ENCODE peak calls at places on chromosomes 7 and 10, in seven cellular contexts. A is CD8-positive, alpha-beta T cell; U is H9; L is aorta; D is endodermal cell; Z is MM.1S; G is A549. J is an unnamed sample.

GRCh38 chr10:20489961-20490360 is 407.1 kb downstream of the NEBL start:
- DNase-seq in G (no peak), D (no peak), A (no peak), Z (no peak), U (no peak), L (no peak), J (no peak)

GRCh38 chr10:44193156-44193555 is 191.7 kb downstream of the CXCL12 start:
- DNase-seq in G (no peak), D (no peak), Z (no peak), A (no peak), U (no peak), L (no peak), J (no peak)

GRCh38 chr10:133481657-133482056 is 27.9 kb downstream of the SCART1 start:
- DNase-seq in L (no peak), D (no peak), U (no peak), A (no peak), Z (no peak), G (no peak), J (no peak)

GRCh38 chr10:88651131-88651541 is 13.1 kb upstream of the LIPF start:
- DNase-seq in U (no peak), Z (no peak), A (no peak), L (no peak), D (no peak), G (peak; percentile 15), J (no peak)

GRCh38 chr7:25392571-25393338 is 164.5 kb upstream of the NPVF start:
- DNase-seq in D (peak; percentile 68), U (peak; percentile 45), Z (no peak), G (no peak), L (no peak), A (no peak), J (no peak)

GRCh38 chr10:52318822-52319464 is 4.9 kb downstream of the DKK1 start:
- DNase-seq in L (no peak), Z (no peak), D (no peak), G (peak; percentile 66), A (no peak), U (no peak), J (no peak)

GRCh38 chr10:1043532-1043995 is 5.4 kb downstream of the IDI1 start:
- DNase-seq in D (no peak), L (peak; percentile 57), U (no peak), A (no peak), Z (peak; percentile 80), G (no peak), J (no peak)

GRCh38 chr10:48745662-48746245 is 61.1 kb downstream of the WDFY4 start:
- DNase-seq in D (peak; percentile 92), Z (no peak), A (no peak), L (no peak), U (peak; percentile 82), G (no peak), J (peak; percentile 67)

GRCh38 chr7:121872831-121873764 is at the start of gene PTPRZ1:
- DNase-seq in Z (peak; percentile 53), U (peak; percentile 77), A (no peak), G (peak; percentile 3), L (peak; percentile 40), D (peak; percentile 91), J (peak; percentile 20)

GRCh38 chr7:149751058-149751775 is 22.2 kb downstream of the ZNF467 start:
- DNase-seq in A (no peak), Z (no peak), L (no peak), U (no peak), G (no peak), D (no peak), J (no peak)

GRCh38 chr10:79390551-79391229 is 43.4 kb downstream of the PPIF start:
- DNase-seq in U (peak; percentile 24), D (peak; percentile 46), A (no peak), G (no peak), L (peak; percentile 59), Z (no peak), J (no peak)

GRCh38 chr10:18195060-18195799 is 55.0 kb downstream of the CACNB2 start:
- DNase-seq in Z (no peak), G (no peak), U (no peak), L (no peak), D (no peak), A (no peak), J (no peak)

GRCh38 chr7:12013983-12014382 is 182.0 kb upstream of the THSD7A start:
- DNase-seq in G (no peak), A (no peak), D (no peak), Z (no peak), U (no peak), L (no peak), J (no peak)

GRCh38 chr7:108662783-108663182 is 93.1 kb downstream of the DNAJB9 start:
- DNase-seq in D (no peak), L (no peak), U (no peak), Z (no peak), A (no peak), G (no peak), J (no peak)

GRCh38 chr7:56028942-56029630 is 22.2 kb downstream of the PSPH start:
- DNase-seq in A (no peak), Z (no peak), D (no peak), U (no peak), L (no peak), G (no peak), J (no peak)

GRCh38 chr10:21297525-21298383 is 227.7 kb downstream of the SKIDA1 start:
- DNase-seq in L (no peak), A (no peak), D (no peak), Z (no peak), U (no peak), G (no peak), J (no peak)

GRCh38 chr7:139068543-139069399 is 32.9 kb upstream of the ZC3HAV1L start:
- DNase-seq in G (no peak), L (no peak), D (no peak), U (no peak), A (no peak), Z (no peak), J (no peak)

GRCh38 chr10:14822879-14823755 is 14.7 kb downstream of the CDNF start:
- DNase-seq in U (no peak), G (peak; percentile 66), A (no peak), D (peak; percentile 61), Z (peak; percentile 68), L (no peak), J (no peak)

GRCh38 chr7:141697211-141697871 is 4.6 kb downstream of the DENND11 start:
- DNase-seq in A (no peak), Z (no peak), U (no peak), G (no peak), D (no peak), L (no peak), J (no peak)

DNA sequence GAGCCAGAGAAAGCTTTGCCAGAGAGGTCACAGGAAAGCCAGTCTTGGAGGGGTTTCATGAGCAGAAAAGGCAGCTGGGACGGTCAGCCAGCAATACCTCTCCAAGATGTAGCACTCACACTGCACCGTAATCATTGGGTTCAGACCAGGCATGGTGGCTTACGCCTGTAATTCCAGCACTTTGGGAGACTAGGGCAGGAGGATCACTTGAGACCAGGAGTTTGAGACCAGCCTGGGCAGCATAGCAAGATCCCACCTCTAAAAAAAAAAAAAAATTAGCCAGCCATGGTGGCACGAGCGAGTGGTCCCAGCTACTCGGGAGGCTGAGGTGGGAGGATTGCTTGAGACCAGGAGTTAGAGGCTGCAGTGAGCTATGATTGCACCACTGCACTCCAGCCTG is 90.2 kb upstream of the CUX1 start:
- DNase-seq in D (no peak), G (no peak), Z (no peak), U (no peak), L (no peak), A (no peak), J (no peak)
- H3K4me1 ChIP-seq in D (no peaks in the 10 kb centered on the region), G (peaks cover 12% of the 10 kb centered on the region), Z (no peaks in the 10 kb centered on the region), U (no peaks in the 10 kb centered on the region), L (no peaks in the 10 kb centered on the region), A (no peaks in the 10 kb centered on the region), J (no peaks in the 10 kb centered on the region)

DNA sequence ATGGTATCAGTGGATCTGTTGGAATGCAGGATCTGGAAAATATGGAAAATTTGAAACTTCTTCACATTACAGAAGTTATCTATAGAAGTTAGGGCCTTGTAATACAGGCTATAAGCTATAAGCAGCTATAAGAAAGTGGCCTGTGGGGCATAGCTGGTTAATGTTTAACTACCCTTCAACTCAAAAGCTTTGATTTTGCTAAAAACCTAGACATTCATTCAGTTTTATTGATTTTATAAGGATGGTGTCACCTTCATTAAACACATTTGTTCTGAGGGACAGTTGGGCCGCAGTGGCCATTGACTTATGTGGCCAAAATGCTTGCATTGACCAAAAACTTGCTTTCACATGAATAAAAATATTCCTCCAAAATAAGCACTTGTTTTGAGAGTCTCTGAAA is 13.1 kb upstream of the AKR1C3 start:
- DNase-seq in Z (no peak), D (no peak), L (no peak), G (no peak), A (no peak), U (no peak), J (no peak)
- H3K4me1 ChIP-seq in Z (no peaks in the 10 kb centered on the region), D (peaks cover 13% of the 10 kb centered on the region), L (no peaks in the 10 kb centered on the region), G (peaks cover 62% of the 10 kb centered on the region), A (no peaks in the 10 kb centered on the region), U (no peaks in the 10 kb centered on the region), J (no peaks in the 10 kb centered on the region)

GRCh38 chr10:93471110-93471651 is 11.0 kb downstream of the MYOF start:
- DNase-seq in L (no peak), U (no peak), A (no peak), D (no peak), G (peak; percentile 88), Z (no peak), J (no peak)
- H3K4me1 ChIP-seq in L (peaks cover 10% of the 10 kb centered on the region), U (no peaks in the 10 kb centered on the region), A (no peaks in the 10 kb centered on the region), D (peaks cover 9% of the 10 kb centered on the region), G (peaks cover 91% of the 10 kb centered on the region), Z (no peaks in the 10 kb centered on the region), J (peaks cover 66% of the 10 kb centered on the region)

GRCh38 chr10:8401531-8401930 is 347.0 kb downstream of the GATA3 start:
- DNase-seq in Z (no peak), U (no peak), L (no peak), D (no peak), G (no peak), A (no peak), J (no peak)

GRCh38 chr10:8405551-8405950 is 351.1 kb downstream of the GATA3 start:
- DNase-seq in U (no peak), A (no peak), L (no peak), G (no peak), D (no peak), Z (no peak), J (no peak)

GRCh38 chr10:8402469-8403074 is 348.1 kb downstream of the GATA3 start:
- DNase-seq in Z (no peak), G (no peak), L (no peak), A (no peak), U (no peak), D (no peak), J (no peak)

GRCh38 chr10:8404721-8405120 is 350.2 kb downstream of the GATA3 start:
- DNase-seq in Z (peak; percentile 92), A (no peak), U (no peak), L (no peak), G (no peak), D (no peak), J (no peak)

DNA sequence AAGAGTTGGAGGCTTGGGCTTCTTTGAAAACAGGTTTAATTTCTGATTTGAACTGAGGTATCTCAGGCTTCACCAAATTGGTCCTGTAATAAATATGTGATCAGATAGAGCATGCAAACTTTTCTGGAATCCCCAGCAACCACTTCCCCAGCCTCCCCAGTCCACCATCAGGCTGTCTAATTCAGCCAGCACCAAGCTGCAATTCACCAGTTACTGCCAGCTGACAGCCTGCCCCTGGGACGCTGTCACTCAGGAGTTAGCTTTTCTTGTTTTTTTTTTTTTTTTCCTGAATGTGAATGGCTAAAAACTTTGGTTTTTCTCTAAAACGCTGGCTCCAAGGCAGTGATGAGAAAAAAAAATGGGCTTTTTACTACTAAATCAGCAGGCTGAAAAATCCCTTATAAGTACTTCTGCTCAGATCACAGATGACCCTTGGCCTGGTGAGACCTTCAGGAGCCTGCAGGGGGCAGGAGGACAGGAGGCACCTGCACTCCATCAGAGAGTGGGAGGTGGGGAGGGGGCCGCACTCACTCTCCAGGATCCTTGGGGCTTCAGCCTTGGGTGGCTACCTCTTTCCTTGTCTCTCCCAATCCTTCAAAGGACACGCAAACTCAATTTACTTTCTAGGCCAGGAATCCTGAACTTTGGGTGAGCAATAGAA is 349.4 kb downstream of the GATA3 start:
- DNase-seq in L (no peak), Z (peak; percentile 31), A (no peak), U (peak; percentile 72), D (peak; percentile 85), G (no peak), J (no peak)
- H3K4me1 ChIP-seq in L (no peaks in the 10 kb centered on the region), Z (peaks cover 17% of the 10 kb centered on the region), A (peaks cover 43% of the 10 kb centered on the region), U (no peaks in the 10 kb centered on the region), D (peaks cover 23% of the 10 kb centered on the region), G (peaks cover 10% of the 10 kb centered on the region), J (no peaks in the 10 kb centered on the region)